ENCODE peak calls at places on chromosomes 2 and 18, in ten cellular contexts. B, X, R, Q, I, N, H, F, G and P are unnamed samples.
A peak's percentile ranks its signal among the peaks of the same experiment; 100 is the strongest.

GRCh38 chr2:107242811-107243210 is 356.8 kb upstream of the ST6GAL2 start:
- DNase-seq in B (no peak), X (no peak), R (no peak), Q (no peak), I (no peak), N (no peak), H (no peak), F (no peak), G (no peak), P (no peak)

GRCh38 chr2:235112365-235112764 is 160.5 kb downstream of the SH3BP4 start:
- DNase-seq in B (no peak), X (no peak), R (no peak), Q (no peak), I (no peak), N (no peak), H (no peak), F (no peak), G (no peak), P (no peak)

GRCh38 chr2:1925516-1925915 is 181.2 kb upstream of the PXDN start:
- DNase-seq in B (no peak), X (no peak), R (no peak), Q (no peak), I (no peak), N (no peak), H (no peak), F (no peak), G (no peak), P (no peak)

GRCh38 chr2:117972466-117973123 is 41.3 kb downstream of the CCDC93 start:
- DNase-seq in B (no peak), X (no peak), R (no peak), Q (no peak), I (no peak), N (no peak), H (no peak), F (no peak), G (no peak), P (peak; percentile 26)

GRCh38 chr18:5395860-5396448 is 100.4 kb upstream of the ZBTB14 start:
- DNase-seq in B (no peak), X (no peak), R (no peak), Q (no peak), I (no peak), N (no peak), H (no peak), F (no peak), G (no peak), P (no peak)

GRCh38 chr2:23900133-23900926 is 26.6 kb downstream of the ATAD2B start:
- DNase-seq in B (no peak), X (peak; percentile 61), R (no peak), Q (peak; percentile 5), I (no peak), N (no peak), H (no peak), F (no peak), G (no peak), P (no peak)

GRCh38 chr2:233387667-233388528 is 33.6 kb downstream of the DGKD start:
- DNase-seq in B (peak; percentile 92), X (peak; percentile 69), R (peak; percentile 84), Q (no peak), I (peak; percentile 34), N (no peak), H (peak; percentile 60), F (peak; percentile 93), G (peak; percentile 76), P (no peak)

GRCh38 chr2:136131484-136131960 is 13.6 kb upstream of the CXCR4 start:
- DNase-seq in B (no peak), X (no peak), R (no peak), Q (no peak), I (peak; percentile 62), N (no peak), H (no peak), F (no peak), G (no peak), P (no peak)

GRCh38 chr2:159290289-159290907 is 3.9 kb upstream of the WDSUB1 start:
- DNase-seq in B (no peak), X (no peak), R (no peak), Q (no peak), I (peak; percentile 9), N (no peak), H (no peak), F (no peak), G (no peak), P (no peak)

GRCh38 chr2:183604065-183604464 is 479.8 kb downstream of the NUP35 start:
- DNase-seq in B (no peak), X (no peak), R (no peak), Q (no peak), I (no peak), N (no peak), H (no peak), F (no peak), G (no peak), P (no peak)

GRCh38 chr2:45699032-45699658 is 47.7 kb downstream of the PRKCE start:
- DNase-seq in B (no peak), X (no peak), R (no peak), Q (peak; percentile 41), I (no peak), N (no peak), H (no peak), F (no peak), G (no peak), P (peak; percentile 12)

GRCh38 chr2:39114771-39115170 is 6.1 kb downstream of the SOS1 start:
- DNase-seq in B (no peak), X (no peak), R (no peak), Q (no peak), I (no peak), N (no peak), H (no peak), F (no peak), G (no peak), P (no peak)

GRCh38 chr2:33320573-33320972 is 155.9 kb upstream of the RASGRP3 start:
- DNase-seq in B (no peak), X (no peak), R (no peak), Q (no peak), I (no peak), N (no peak), H (no peak), F (no peak), G (no peak), P (no peak)

GRCh38 chr18:55302337-55302833 is 285.6 kb downstream of the TCF4 start:
- DNase-seq in B (no peak), X (no peak), R (no peak), Q (peak; percentile 14), I (no peak), N (no peak), H (no peak), F (peak; percentile 55), G (no peak), P (no peak)

GRCh38 chr2:170271340-170271739 is 93.4 kb downstream of the MYO3B start:
- DNase-seq in B (no peak), X (no peak), R (no peak), Q (no peak), I (no peak), N (no peak), H (no peak), F (no peak), G (no peak), P (no peak)

GRCh38 chr18:57275111-57275510 is 77.2 kb upstream of the ST8SIA3 start:
- DNase-seq in B (no peak), X (peak; percentile 7), R (no peak), Q (no peak), I (no peak), N (no peak), H (no peak), F (no peak), G (no peak), P (no peak)

GRCh38 chr2:105397025-105397722 is 1.7 kb downstream of the FHL2 start:
- DNase-seq in B (no peak), X (no peak), R (no peak), Q (no peak), I (no peak), N (no peak), H (no peak), F (no peak), G (no peak), P (no peak)

GRCh38 chr2:136891100-136891499 is 125.8 kb downstream of the THSD7B start:
- DNase-seq in B (no peak), X (no peak), R (no peak), Q (no peak), I (no peak), N (no peak), H (no peak), F (no peak), G (no peak), P (no peak)

GRCh38 chr2:144519597-144519933 is 354 bp downstream of the ZEB2 start:
- DNase-seq in B (no peak), X (no peak), R (no peak), Q (no peak), I (no peak), N (no peak), H (no peak), F (no peak), G (no peak), P (no peak)
- H3K4me1 ChIP-seq in B (no peaks in the 10 kb centered on the region), X (no peaks in the 10 kb centered on the region), R (peaks cover 11% of the 10 kb centered on the region), Q (peaks cover 30% of the 10 kb centered on the region), I (peaks cover 28% of the 10 kb centered on the region), N (peaks cover 11% of the 10 kb centered on the region), H (peaks cover 23% of the 10 kb centered on the region), F (no peaks in the 10 kb centered on the region), G (no peaks in the 10 kb centered on the region), P (peaks cover 42% of the 10 kb centered on the region)

GRCh38 chr2:205780645-205781044 is 98.3 kb downstream of the NRP2 start:
- DNase-seq in B (no peak), X (no peak), R (no peak), Q (no peak), I (no peak), N (no peak), H (no peak), F (no peak), G (no peak), P (no peak)
- H3K4me1 ChIP-seq in B (no peaks in the 10 kb centered on the region), X (no peaks in the 10 kb centered on the region), R (peaks cover 25% of the 10 kb centered on the region), Q (peaks cover 6% of the 10 kb centered on the region), I (no peaks in the 10 kb centered on the region), N (no peaks in the 10 kb centered on the region), H (no peaks in the 10 kb centered on the region), F (peaks cover 4% of the 10 kb centered on the region), G (no peaks in the 10 kb centered on the region), P (no peaks in the 10 kb centered on the region)

GRCh38 chr18:7170292-7170691 is 52.7 kb upstream of the LAMA1 start:
- DNase-seq in B (no peak), X (no peak), R (no peak), Q (no peak), I (no peak), N (no peak), H (no peak), F (no peak), G (no peak), P (no peak)
- H3K4me1 ChIP-seq in B (no peaks in the 10 kb centered on the region), X (no peaks in the 10 kb centered on the region), R (no peaks in the 10 kb centered on the region), Q (peaks cover 7% of the 10 kb centered on the region), I (no peaks in the 10 kb centered on the region), N (no peaks in the 10 kb centered on the region), H (no peaks in the 10 kb centered on the region), F (no peaks in the 10 kb centered on the region), G (no peaks in the 10 kb centered on the region), P (no peaks in the 10 kb centered on the region)

DNA sequence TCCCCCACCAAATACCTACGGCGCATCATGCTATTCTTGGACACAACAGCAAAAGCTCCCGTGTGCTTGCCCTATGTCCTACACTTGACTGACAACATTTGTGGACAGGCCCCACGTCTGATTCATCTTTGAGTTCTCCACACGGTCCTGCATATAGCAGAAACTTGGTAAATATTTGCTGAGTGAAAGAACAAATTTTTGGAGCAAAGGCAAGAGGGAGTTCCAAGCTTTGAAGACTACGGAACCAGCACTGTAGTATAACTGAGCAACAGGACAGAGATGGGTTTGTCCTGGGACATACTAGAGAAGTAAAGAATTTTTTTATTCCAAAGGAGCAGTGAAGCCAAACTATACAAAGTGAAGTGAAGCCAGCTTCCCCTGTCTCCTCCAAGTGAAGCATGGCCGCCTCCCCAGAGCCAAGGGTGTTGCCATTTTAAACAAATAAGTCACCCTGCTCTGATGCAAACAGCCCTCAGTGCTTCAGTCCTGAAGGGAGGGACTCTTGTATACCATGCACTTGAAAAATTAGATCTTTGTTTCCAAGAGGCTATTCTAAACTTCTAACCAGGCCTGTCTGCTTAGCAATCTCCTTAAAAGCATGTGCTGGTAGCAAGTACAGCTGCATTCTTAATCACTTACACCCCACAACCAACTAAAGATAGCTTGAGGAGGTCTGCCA is 35.9 kb downstream of the SPRED2 start:
- DNase-seq in B (peak; percentile 52), X (peak; percentile 43), R (no peak), Q (no peak), I (no peak), N (no peak), H (peak; percentile 9), F (no peak), G (no peak), P (no peak)
- H3K4me1 ChIP-seq in B (peaks cover 12% of the 10 kb centered on the region), X (peaks cover 18% of the 10 kb centered on the region), R (peaks cover 34% of the 10 kb centered on the region), Q (peaks cover 8% of the 10 kb centered on the region), I (no peaks in the 10 kb centered on the region), N (peaks cover 6% of the 10 kb centered on the region), H (peaks cover 29% of the 10 kb centered on the region), F (no peaks in the 10 kb centered on the region), G (peaks cover 12% of the 10 kb centered on the region), P (peaks cover 8% of the 10 kb centered on the region)